ENCODE peak calls at places on chromosomes 11 and 22, in four cellular contexts. Z is lower leg skin, B is H1, S is chondrocyte. C is an unnamed sample.

GRCh38 chr11:23284626-23285025 is 424.4 kb upstream of the CCDC179 start:
- DNase-seq in Z (no peak), B (no peak), S (no peak), C (no peak)

GRCh38 chr11:36569095-36569494 is 1.3 kb downstream of the RAG1 start:
- DNase-seq in Z (no peak), B (no peak), S (no peak), C (no peak)

GRCh38 chr11:118529584-118530175 is 1.3 kb upstream of the TMEM25 start:
- DNase-seq in Z (no peak), B (no peak), S (no peak), C (no peak)

GRCh38 chr22:29716814-29717213 is 3.0 kb upstream of the CABP7 start:
- DNase-seq in Z (no peak), B (no peak), S (no peak), C (peak; percentile 84)

GRCh38 chr11:113176561-113176960 is 137.8 kb upstream of the TTC12 start:
- DNase-seq in Z (no peak), B (no peak), S (no peak), C (no peak)

GRCh38 chr11:68751331-68751856 is at the start of gene TESMIN:
- DNase-seq in Z (peak; percentile 79), B (peak; percentile 85), S (peak; percentile 94), C (peak; percentile 92)

GRCh38 chr11:120057595-120058581 is 80.0 kb downstream of the TRIM29 start:
- DNase-seq in Z (no peak), B (peak; percentile 47), S (no peak), C (no peak)

GRCh38 chr11:880447-880846 is 30.2 kb downstream of the CHID1 start:
- DNase-seq in Z (no peak), B (no peak), S (no peak), C (no peak)

GRCh38 chr11:41413843-41414242 is 45.6 kb downstream of the LRRC4C start:
- DNase-seq in Z (no peak), B (no peak), S (no peak), C (no peak)

GRCh38 chr22:49655168-49655812 is 172.4 kb downstream of the BRD1 start:
- DNase-seq in Z (no peak), B (no peak), S (no peak), C (no peak)

GRCh38 chr11:70212227-70212811 is 9.2 kb downstream of the FADD start:
- DNase-seq in Z (no peak), B (no peak), S (peak; percentile 88), C (no peak)

GRCh38 chr11:27392278-27392677 is 29.3 kb upstream of the CCDC34 start:
- DNase-seq in Z (no peak), B (no peak), S (no peak), C (no peak)

DNA sequence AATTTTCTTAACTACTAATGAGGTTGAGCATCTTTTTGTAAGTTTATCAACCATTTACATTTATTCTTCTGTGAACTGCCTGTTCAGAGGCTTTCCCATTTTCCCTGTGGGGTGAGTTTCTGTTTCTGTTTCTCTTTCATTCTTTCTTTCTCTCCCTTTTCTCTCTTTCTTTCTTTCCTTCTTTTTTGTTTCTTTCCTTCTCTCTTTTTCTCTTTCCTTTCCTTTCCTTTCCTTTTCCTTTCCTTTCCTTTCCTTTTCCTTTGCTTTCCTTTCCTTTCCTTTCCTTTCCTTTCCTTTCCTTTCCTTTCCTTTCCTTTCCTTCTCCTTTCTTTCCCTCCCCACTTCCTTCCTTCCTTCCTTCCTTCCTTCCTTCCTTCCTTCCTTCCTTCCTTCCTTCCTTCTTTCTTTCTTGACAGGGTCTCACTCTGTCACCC is 8.0 kb upstream of the ZBED5 start:
- DNase-seq in Z (no peak), B (no peak), S (no peak), C (no peak)
- TF ChIP-seq CTCF in Z (no peak), B (no peak), S (no peak), C (no peak)

GRCh38 chr11:10762185-10762584 is 11.1 kb downstream of the CTR9 start:
- DNase-seq in Z (no peak), B (no peak), S (no peak), C (no peak)

GRCh38 chr11:10762913-10763421 is 11.9 kb downstream of the CTR9 start:
- DNase-seq in Z (no peak), B (no peak), S (no peak), C (no peak)

GRCh38 chr11:10763766-10764165 is 12.7 kb downstream of the CTR9 start:
- DNase-seq in Z (no peak), B (no peak), S (no peak), C (no peak)

GRCh38 chr11:10761085-10761698 is 10.1 kb downstream of the CTR9 start:
- DNase-seq in Z (no peak), B (no peak), S (no peak), C (no peak)

GRCh38 chr11:10758959-10759358 is 7.9 kb downstream of the CTR9 start:
- DNase-seq in Z (no peak), B (no peak), S (no peak), C (no peak)
- TF ChIP-seq CTCF in Z (no peak), B (no peak), S (peak; percentile 52), C (no peak)

GRCh38 chr22:31846161-31847115 is 92.6 kb downstream of the DEPDC5 start:
- DNase-seq in Z (no peak), B (no peak), S (no peak), C (no peak)
- TF ChIP-seq CTCF in Z (no peak), B (peak; percentile 36), S (peak; percentile 49), C (peak; percentile 36)

GRCh38 chr11:106152013-106152412 is 74.6 kb downstream of the AASDHPPT start:
- DNase-seq in Z (peak; percentile 27), B (no peak), S (no peak), C (no peak)
- TF ChIP-seq CTCF in Z (no peak), B (no peak), S (peak; percentile 68), C (peak; percentile 16)

DNA sequence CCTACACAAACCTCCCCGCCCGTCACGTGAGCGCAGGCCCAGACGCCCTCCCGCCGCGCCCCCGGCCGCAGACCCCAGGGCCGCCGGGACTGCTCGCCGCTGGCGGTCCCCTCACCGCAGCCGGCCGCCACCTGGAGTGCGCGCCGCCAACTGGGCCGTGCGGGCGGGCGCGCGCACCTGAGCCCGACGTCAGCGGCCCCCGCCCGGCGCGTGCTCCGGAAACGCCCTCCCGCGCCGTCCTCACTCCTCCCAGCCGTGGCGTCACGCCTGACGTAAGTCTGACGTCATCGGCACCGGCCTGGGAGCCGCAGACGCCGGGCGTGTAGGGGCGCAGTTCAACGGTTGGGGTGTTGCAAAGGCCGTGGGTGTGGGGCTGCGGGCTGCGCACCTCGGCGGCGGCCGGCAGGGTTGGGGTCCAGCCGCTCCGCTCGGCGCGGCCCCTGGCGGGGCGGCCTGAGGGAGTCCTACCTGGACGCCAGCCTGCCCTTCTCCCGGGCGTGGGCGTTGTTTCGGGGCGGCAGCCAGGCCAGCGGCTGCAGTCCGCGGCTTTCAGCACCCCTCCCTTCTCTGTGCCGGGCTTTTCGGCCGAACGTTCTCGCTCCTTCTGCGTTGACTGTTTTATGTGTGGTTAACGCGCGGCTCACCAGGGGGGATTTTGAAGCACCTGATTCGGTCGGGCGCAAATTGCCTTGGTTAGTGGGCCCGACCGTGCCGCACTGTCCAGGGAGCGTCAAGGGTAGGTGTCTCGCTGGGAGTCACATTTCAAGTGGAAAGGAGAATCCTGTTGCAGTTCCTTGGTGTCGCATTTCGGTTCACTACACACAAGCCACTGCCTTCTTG is at the start of gene JOSD1:
- DNase-seq in Z (peak; percentile 95), B (peak; percentile 70), S (peak; percentile 98), C (peak; percentile 94)
- TF ChIP-seq CTCF in Z (no peak), B (no peak), S (peak; percentile 34), C (peak; percentile 12)

DNA sequence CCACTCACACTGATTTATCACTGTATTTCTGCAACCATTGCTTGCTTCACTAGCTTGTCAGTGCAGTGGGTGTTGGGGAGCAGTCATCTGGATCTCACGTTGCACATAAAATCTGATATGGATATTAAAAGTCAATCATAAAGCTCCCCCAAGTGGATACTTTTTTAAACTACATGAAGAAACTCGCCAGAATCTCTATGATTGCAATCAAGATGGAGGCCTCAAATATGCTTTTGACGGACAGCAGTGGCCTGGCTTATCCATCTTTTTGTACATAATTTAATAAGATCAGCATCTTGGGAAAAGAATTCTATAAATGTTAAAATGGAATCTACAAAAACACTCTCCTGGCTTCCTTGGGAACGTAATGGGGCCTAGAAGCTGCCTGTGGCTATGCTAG is 137.7 kb downstream of the WT1 start:
- DNase-seq in Z (no peak), B (no peak), S (no peak), C (no peak)
- TF ChIP-seq CTCF in Z (no peak), B (no peak), S (peak; percentile 76), C (peak; percentile 13)

GRCh38 chr11:67691149-67691548 is 16.7 kb upstream of the ALDH3B2 start:
- DNase-seq in Z (no peak), B (no peak), S (no peak), C (no peak)
- TF ChIP-seq CTCF in Z (no peak), B (no peak), S (peak; percentile 47), C (peak; percentile 27)

GRCh38 chr22:43094085-43094484 is 4.9 kb upstream of the TTLL1 start:
- DNase-seq in Z (no peak), B (no peak), S (no peak), C (no peak)
- TF ChIP-seq CTCF in Z (no peak), B (peak; percentile 35), S (peak; percentile 21), C (no peak)

GRCh38 chr11:65013692-65014145 is 241 bp upstream of the ARL2 start:
- DNase-seq in Z (no peak), B (peak; percentile 78), S (no peak), C (no peak)
- TF ChIP-seq CTCF in Z (no peak), B (peak; percentile 73), S (no peak), C (no peak)

GRCh38 chr11:12577746-12578644 is 96.2 kb upstream of the TEAD1 start:
- DNase-seq in Z (no peak), B (no peak), S (no peak), C (no peak)
- TF ChIP-seq CTCF in Z (no peak), B (peak; percentile 21), S (peak; percentile 28), C (peak; percentile 35)

C was measured in progenitor cell of endocrine pancreas.